ENCODE peak calls at places on chromosomes 5 and 9, in four cellular contexts. S is endothelial cell of umbilical vein, M is stomach, C is suprapubic skin. K is an unnamed sample. For H3K9me3, the result is how much of the 10 kb centered on the place peaks cover.

GRCh38 chr5:123094919-123095693 is 6.1 kb downstream of the PRDM6 start:
- DNase-seq in S (no peak), C (no peak), M (no peak), K (no peak)

GRCh38 chr5:96522635-96523355 is 89.7 kb upstream of the PCSK1 start:
- DNase-seq in C (no peak), M (no peak), S (no peak), K (no peak)

GRCh38 chr5:60872892-60873291 is 28.8 kb upstream of the ELOVL7 start:
- DNase-seq in C (no peak), M (no peak), S (no peak), K (no peak)

GRCh38 chr5:169650701-169651331 is 13.7 kb downstream of the DOCK2 start:
- DNase-seq in C (no peak), M (no peak), S (peak), K (no peak)

GRCh38 chr5:32725994-32726659 is 15.0 kb downstream of the NPR3 start:
- DNase-seq in M (no peak), C (no peak), S (no peak), K (no peak)

GRCh38 chr9:71733176-71733575 is 35.1 kb downstream of the CEMIP2 start:
- DNase-seq in M (no peak), S (no peak), C (no peak), K (no peak)

GRCh38 chr9:133703571-133704399 is 34.4 kb downstream of the SARDH start:
- DNase-seq in S (no peak), M (no peak), C (peak), K (peak)

GRCh38 chr5:119743927-119744326 is 114.6 kb downstream of the FAM170A start:
- DNase-seq in S (no peak), M (no peak), C (no peak), K (no peak)

GRCh38 chr9:131011274-131012022 is 2.5 kb downstream of the LAMC3 start:
- DNase-seq in M (no peak), S (no peak), C (no peak), K (no peak)

GRCh38 chr5:103362211-103362610 is 103.6 kb downstream of the MACIR start:
- DNase-seq in S (no peak), M (no peak), C (no peak), K (no peak)

GRCh38 chr9:129026442-129027223 is 1.5 kb downstream of the SH3GLB2 start:
- DNase-seq in M (peak), C (no peak), S (no peak), K (no peak)

GRCh38 chr9:83981126-83981871 is 694 bp downstream of the RMI1 start:
- DNase-seq in S (peak), C (no peak), M (peak), K (no peak)

GRCh38 chr9:97866848-97867247 is 13.8 kb downstream of the FOXE1 start:
- DNase-seq in M (no peak), C (no peak), S (no peak), K (no peak)

GRCh38 chr5:61450880-61451279 is 118.8 kb downstream of the ZSWIM6 start:
- DNase-seq in S (peak), M (no peak), C (no peak), K (no peak)

GRCh38 chr9:121772600-121773285 is 121.3 kb downstream of the DAB2IP start:
- DNase-seq in M (peak), S (no peak), C (peak), K (peak)

GRCh38 chr5:120413706-120414105 is 50.4 kb upstream of the PRR16 start:
- DNase-seq in C (no peak), S (peak), M (no peak), K (no peak)

GRCh38 chr5:137649228-137649890 is 86.5 kb downstream of the KLHL3 start:
- DNase-seq in M (no peak), S (no peak), C (no peak), K (no peak)

GRCh38 chr5:128579111-128579510 is 41.1 kb upstream of the FBN2 start:
- DNase-seq in C (no peak), S (peak), M (no peak), K (no peak)

GRCh38 chr9:130043654-130044623 is 950 bp upstream of the FNBP1 start:
- DNase-seq in C (peak), S (peak), M (peak), K (peak)

GRCh38 chr5:171420429-171421231 is 1.2 kb downstream of the FGF18 start:
- DNase-seq in S (peak), C (peak), M (peak), K (peak)

GRCh38 chr5:171965740-171966139 is 40.7 kb downstream of the FBXW11 start:
- DNase-seq in M (no peak), S (peak), C (no peak), K (no peak)

GRCh38 chr9:126503333-126504085 is 110.2 kb upstream of the LMX1B start:
- DNase-seq in S (no peak), C (no peak), M (no peak), K (peak)

GRCh38 chr9:126146254-126147145 is 180.1 kb upstream of the MVB12B start:
- DNase-seq in M (peak), S (peak), C (peak), K (peak)

GRCh38 chr5:108900668-108901067 is 153.0 kb downstream of the FER start:
- DNase-seq in C (no peak), M (no peak), S (peak), K (no peak)

GRCh38 chr9:125516381-125516960 is 190.5 kb downstream of the MAPKAP1 start:
- DNase-seq in M (no peak), C (no peak), S (no peak), K (no peak)

GRCh38 chr5:69224520-69224919 is 10.2 kb upstream of the CDK7 start:
- DNase-seq in M (no peak), C (no peak), S (no peak), K (no peak)

GRCh38 chr5:76954383-76954763 is 1.5 kb downstream of the CRHBP start:
- DNase-seq in S (no peak), C (no peak), M (no peak), K (no peak)

GRCh38 chr5:137498301-137498735 is 808 bp downstream of the SPOCK1 start:
- DNase-seq in C (no peak), S (peak), M (no peak), K (peak)

GRCh38 chr5:145520335-145520734 is 314.8 kb downstream of the PRELID2 start:
- DNase-seq in M (no peak), C (no peak), S (no peak), K (no peak)

GRCh38 chr9:35635730-35636129 is 15.0 kb downstream of the SIT1 start:
- DNase-seq in C (no peak), M (no peak), S (no peak), K (no peak)

GRCh38 chr9:93132287-93132927 is 1.6 kb downstream of the NINJ1 start:
- DNase-seq in C (peak), M (peak), S (no peak), K (peak)

GRCh38 chr9:93126151-93126781 is 7.8 kb downstream of the NINJ1 start:
- DNase-seq in M (no peak), S (no peak), C (peak), K (peak)

GRCh38 chr5:129361441-129362025 is 98.6 kb upstream of the ADAMTS19 start:
- DNase-seq in C (no peak), M (no peak), S (peak), K (no peak)

GRCh38 chr5:77167695-77168111 is 42.8 kb upstream of the PDE8B start:
- DNase-seq in S (no peak), M (no peak), C (no peak), K (no peak)

GRCh38 chr9:91301161-91301560 is 60.6 kb downstream of the AUH start:
- DNase-seq in C (no peak), S (no peak), M (no peak), K (no peak)

GRCh38 chr5:3288325-3288724 is 307.3 kb upstream of the IRX1 start:
- DNase-seq in S (no peak), C (no peak), M (no peak), K (peak)

GRCh38 chr5:3282841-3283240 is 312.8 kb upstream of the IRX1 start:
- DNase-seq in S (no peak), C (no peak), M (no peak), K (no peak)

GRCh38 chr5:3284506-3284905 is 311.1 kb upstream of the IRX1 start:
- DNase-seq in C (no peak), M (no peak), S (no peak), K (no peak)

GRCh38 chr5:3285621-3286020 is 310.0 kb upstream of the IRX1 start:
- DNase-seq in C (no peak), M (no peak), S (no peak), K (peak)

GRCh38 chr5:3287516-3287915 is 308.1 kb upstream of the IRX1 start:
- DNase-seq in S (no peak), C (no peak), M (no peak), K (peak)
- H3K9me3 ChIP-seq in S (under half), C (under half), M (under half), K (under half)

DNA sequence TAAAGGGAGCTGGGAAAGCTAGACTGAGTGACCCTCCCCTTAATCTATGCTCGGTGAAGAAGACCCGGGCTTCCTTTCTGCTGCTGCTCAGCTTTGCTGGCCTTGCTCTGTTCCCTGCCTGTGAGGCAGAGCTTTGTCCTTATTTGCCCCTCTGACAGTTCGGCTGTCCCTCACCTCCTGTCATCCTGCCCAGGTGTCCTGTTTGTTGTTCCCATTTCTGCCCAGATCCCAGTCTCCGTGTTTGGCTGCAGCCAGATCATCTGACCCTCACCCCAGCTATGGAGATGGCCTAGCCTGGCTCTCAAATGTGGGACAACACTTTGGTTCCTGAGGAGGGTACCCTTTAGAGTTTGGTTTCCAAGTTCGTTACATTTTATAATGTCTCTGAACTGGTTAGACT is 20.2 kb downstream of the OTULIN start:
- DNase-seq in S (no peak), M (no peak), C (no peak), K (peak)
- TF ChIP-seq POLR2AphosphoS5 in S (no peak), M (no peak), C (no peak), K (no peak)

GRCh38 chr9:3189113-3189861 is 336.5 kb downstream of the RFX3 start:
- DNase-seq in S (no peak), M (no peak), C (no peak), K (no peak)
- H3K9me3 ChIP-seq in S (under half), M (under half), C (under half), K (under half)

GRCh38 chr9:115739096-115739875 is 414.3 kb upstream of the PAPPA start:
- DNase-seq in S (no peak), C (no peak), M (no peak), K (no peak)

GRCh38 chr9:115730396-115730795 is 423.2 kb upstream of the PAPPA start:
- DNase-seq in S (no peak), M (no peak), C (no peak), K (no peak)

GRCh38 chr9:115730845-115731244 is 422.7 kb upstream of the PAPPA start:
- DNase-seq in C (no peak), S (no peak), M (no peak), K (no peak)

GRCh38 chr9:115733318-115733717 is 420.3 kb upstream of the PAPPA start:
- DNase-seq in M (no peak), C (no peak), S (no peak), K (no peak)

GRCh38 chr9:115733736-115734135 is 419.9 kb upstream of the PAPPA start:
- DNase-seq in S (no peak), M (no peak), C (no peak), K (no peak)
- TF ChIP-seq POLR2AphosphoS5 in S (no peak), M (no peak), C (no peak), K (no peak)

GRCh38 chr5:98490348-98490747 is 283.1 kb upstream of the RGMB start:
- DNase-seq in M (no peak), S (no peak), C (no peak), K (peak)
- H3K9me3 ChIP-seq in M (under half), S (under half), C (under half), K (under half)

GRCh38 chr5:12177225-12177624 is 273.0 kb upstream of the CTNND2 start:
- DNase-seq in C (no peak), S (no peak), M (no peak), K (no peak)

GRCh38 chr5:12177851-12178250 is 273.6 kb upstream of the CTNND2 start:
- DNase-seq in M (no peak), S (no peak), C (no peak), K (no peak)

DNA sequence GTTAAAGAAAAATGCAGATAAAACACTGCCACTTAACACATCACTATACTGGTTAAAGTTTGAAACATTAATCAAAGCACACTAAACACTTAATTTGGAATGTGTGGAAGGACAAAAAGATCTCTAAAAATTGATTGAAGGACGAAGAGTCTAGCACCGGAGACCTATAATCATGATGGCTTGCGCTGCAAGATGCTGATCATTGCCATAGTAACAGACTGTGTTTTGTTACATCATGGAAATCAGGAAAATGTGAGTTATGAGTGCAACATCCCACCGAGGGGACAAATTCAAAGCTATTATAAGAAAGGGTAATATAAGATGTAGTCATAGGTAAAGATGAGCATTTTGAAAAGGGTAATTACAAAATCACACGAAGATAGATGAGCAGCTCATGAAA is 278.7 kb upstream of the CTNND2 start:
- DNase-seq in M (no peak), S (no peak), C (no peak), K (no peak)
- TF ChIP-seq POLR2AphosphoS5 in M (no peak), S (no peak), C (no peak), K (no peak)

DNA sequence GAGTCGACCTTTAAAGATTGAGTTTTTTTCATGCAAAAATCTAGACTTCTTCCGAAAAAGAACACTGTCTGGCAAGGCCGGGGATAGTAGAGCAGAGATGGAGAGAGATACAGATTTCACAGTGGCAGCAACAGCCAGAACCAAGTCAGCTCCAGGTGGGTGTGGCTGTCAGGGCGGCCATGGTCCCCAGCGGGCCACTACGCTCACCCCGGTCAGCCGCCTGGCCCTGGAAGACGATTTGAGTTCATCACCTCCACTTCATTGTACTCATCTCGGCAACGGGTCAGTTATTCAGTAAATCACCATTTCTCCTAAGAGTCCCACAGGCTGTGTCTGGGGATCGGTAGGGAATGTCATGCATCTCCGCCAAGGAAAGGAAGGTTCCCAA is 53.0 kb downstream of the ZNF354C start:
- DNase-seq in S (no peak), C (no peak), M (peak), K (no peak)
- H3K9me3 ChIP-seq in S (under half), C (under half), M (half or more), K (half or more)

GRCh38 chr5:37840036-37840909 is at the start of gene GDNF:
- DNase-seq in M (peak), C (peak), S (peak), K (no peak)
- TF ChIP-seq POLR2AphosphoS5 in M (no peak), C (no peak), S (no peak), K (no peak)

GRCh38 chr9:96817973-96818372 is 36.3 kb downstream of the ZNF782 start:
- DNase-seq in S (no peak), C (no peak), M (no peak), K (no peak)

GRCh38 chr9:96813607-96814006 is 35.7 kb upstream of the ZNF510 start:
- DNase-seq in M (no peak), S (no peak), C (no peak), K (no peak)

GRCh38 chr9:96818535-96818934 is 35.8 kb downstream of the ZNF782 start:
- DNase-seq in S (peak), C (no peak), M (no peak), K (no peak)
- H3K9me3 ChIP-seq in S (under half), C (half or more), M (half or more), K (half or more)

DNA sequence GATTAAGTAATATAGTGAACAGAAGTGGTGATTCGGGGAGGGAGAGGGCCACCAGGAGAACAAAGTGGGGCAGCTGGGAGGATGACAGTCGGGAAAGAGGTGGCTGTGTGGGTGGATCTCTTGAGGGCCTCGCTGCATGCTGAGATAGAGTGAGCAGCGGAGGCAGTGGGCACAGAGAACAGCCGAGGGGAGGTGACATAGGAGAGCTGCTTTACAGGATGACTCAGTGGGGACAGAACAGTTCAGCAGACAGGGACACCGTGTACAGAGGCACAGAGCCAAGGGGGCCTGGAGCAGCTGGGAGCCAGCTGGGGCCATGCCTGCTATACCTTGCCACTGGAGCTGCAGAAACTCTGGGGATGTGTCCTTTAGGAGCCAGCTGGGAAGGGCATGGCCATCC is 273.9 kb downstream of the GADD45G start:
- DNase-seq in S (no peak), M (peak), C (peak), K (peak)
- TF ChIP-seq POLR2AphosphoS5 in S (no peak), M (no peak), C (peak), K (peak)

K was measured in spleen.